ENCODE peak calls at places on chromosomes 13 and 19, in nine cellular contexts. S is stimulated activated CD4-positive, alpha-beta T cell treated with anti-CD3 and anti-CD28 coated beads, Interleukin-2, amount 100 ng/mL, for 48 hours; F is EL; L is ureter; J is amniotic stem cell; Q is heart left ventricle; U is nucleus accumbens; B is uterus; E is pancreas. P is an unnamed sample.

GRCh38 chr19:54995561-54995960 is 29.4 kb downstream of the NLRP2 start:
- DNase-seq in S (no peak), F (no peak), L (no peak), J (no peak), Q (no peak), U (no peak), B (no peak), E (no peak), P (no peak)

GRCh38 chr13:50463662-50464061 is 379.8 kb downstream of the DLEU7 start:
- DNase-seq in S (no peak), F (peak), L (no peak), J (no peak), Q (no peak), U (no peak), B (no peak), E (no peak), P (no peak)

GRCh38 chr13:52779028-52779612 is 39.5 kb upstream of the CNMD start:
- DNase-seq in S (no peak), F (no peak), L (no peak), J (no peak), Q (no peak), U (peak), B (no peak), E (no peak), P (no peak)

GRCh38 chr13:110329798-110330461 is 22.8 kb downstream of the COL4A2 start:
- DNase-seq in S (no peak), F (peak), L (no peak), J (peak), Q (no peak), U (no peak), B (no peak), E (no peak), P (peak)

GRCh38 chr19:871446-872265 is 12.2 kb downstream of the CFD start:
- DNase-seq in S (no peak), F (no peak), L (no peak), J (no peak), Q (no peak), U (no peak), B (no peak), E (no peak), P (peak)

GRCh38 chr19:33100894-33101644 is 20.1 kb downstream of the GPATCH1 start:
- DNase-seq in S (no peak), F (no peak), L (no peak), J (no peak), Q (no peak), U (no peak), B (no peak), E (no peak), P (no peak)

GRCh38 chr13:20590568-20590967 is 23.6 kb downstream of the IFT88 start:
- DNase-seq in S (no peak), F (no peak), L (no peak), J (no peak), Q (no peak), U (no peak), B (no peak), E (no peak), P (no peak)

GRCh38 chr13:29594710-29595379 is 643 bp downstream of the SLC7A1 start:
- DNase-seq in S (peak), F (peak), L (peak), J (peak), Q (peak), U (peak), B (peak), E (peak), P (peak)

GRCh38 chr13:26036383-26036782 is 15.4 kb downstream of the SHISA2 start:
- DNase-seq in S (no peak), F (no peak), L (no peak), J (no peak), Q (no peak), U (no peak), B (no peak), E (no peak), P (no peak)

GRCh38 chr19:12284226-12284625 is 10.5 kb downstream of the ZNF44 start:
- DNase-seq in S (no peak), F (no peak), L (no peak), J (no peak), Q (no peak), U (no peak), B (no peak), E (no peak), P (no peak)

GRCh38 chr19:38006361-38007045 is 99.5 kb downstream of the SIPA1L3 start:
- DNase-seq in S (no peak), F (no peak), L (no peak), J (no peak), Q (no peak), U (no peak), B (no peak), E (no peak), P (no peak)

GRCh38 chr19:46824887-46825730 is 25.5 kb downstream of the AP2S1 start:
- DNase-seq in S (no peak), F (no peak), L (no peak), J (no peak), Q (no peak), U (no peak), B (no peak), E (no peak), P (no peak)

P was measured in astrocyte.